ENCODE peak calls at places on chromosomes 16 and 17, in seven cellular contexts. Y is cardiac muscle cell, O is K562, U is mucosa of descending colon, Q is progenitor cell of endocrine pancreas, L is fibroblast of mammary gland, D is sigmoid colon. M is an unnamed sample.

GRCh38 chr17:44235583-44235936 is 16.1 kb upstream of the UBTF start:
- DNase-seq in Y (no peak), O (no peak), U (no peak), Q (no peak), L (peak), D (no peak), M (no peak)

GRCh38 chr16:66926171-66926570 is 836 bp upstream of the RRAD start:
- DNase-seq in Y (no peak), O (no peak), U (no peak), Q (no peak), L (no peak), D (peak), M (no peak)

GRCh38 chr17:13024033-13024432 is 6.2 kb upstream of the ELAC2 start:
- DNase-seq in Y (no peak), O (no peak), U (no peak), Q (no peak), L (no peak), D (no peak), M (no peak)

GRCh38 chr16:26348095-26348494 is 656.3 kb downstream of the HS3ST4 start:
- DNase-seq in Y (no peak), O (no peak), U (no peak), Q (no peak), L (no peak), D (no peak), M (no peak)

GRCh38 chr16:23835390-23836077 is at the start of gene PRKCB:
- DNase-seq in Y (peak), O (peak), U (peak), Q (peak), L (peak), D (peak), M (no peak)

GRCh38 chr17:69524854-69525253 is 110.4 kb downstream of the MAP2K6 start:
- DNase-seq in Y (no peak), O (no peak), U (no peak), Q (no peak), L (no peak), D (no peak), M (no peak)

GRCh38 chr17:59853168-59853918 is 39.4 kb downstream of the TUBD1 start:
- DNase-seq in Y (no peak), O (peak), U (peak), Q (no peak), L (peak), D (peak), M (no peak)

GRCh38 chr16:23408242-23409201 is 44.5 kb downstream of the COG7 start:
- DNase-seq in Y (no peak), O (no peak), U (peak), Q (no peak), L (peak), D (peak), M (peak)

GRCh38 chr16:83698964-83699363 is 108.8 kb upstream of the HSBP1 start:
- DNase-seq in Y (no peak), O (no peak), U (no peak), Q (no peak), L (no peak), D (no peak), M (no peak)

GRCh38 chr17:42387663-42388380 is 420 bp downstream of the STAT3 start:
- DNase-seq in Y (peak), O (peak), U (peak), Q (peak), L (no peak), D (peak), M (no peak)

GRCh38 chr17:81731271-81731670 is 19.2 kb downstream of the SLC25A10 start:
- DNase-seq in Y (no peak), O (no peak), U (no peak), Q (no peak), L (no peak), D (no peak), M (no peak)

GRCh38 chr17:81723651-81724209 is 11.6 kb downstream of the SLC25A10 start:
- DNase-seq in Y (no peak), O (no peak), U (no peak), Q (no peak), L (no peak), D (no peak), M (no peak)

GRCh38 chr17:81722184-81723120 is 10.4 kb downstream of the SLC25A10 start:
- DNase-seq in Y (no peak), O (peak), U (peak), Q (no peak), L (peak), D (peak), M (no peak)

GRCh38 chr17:81726004-81726403 is 13.9 kb downstream of the SLC25A10 start:
- DNase-seq in Y (no peak), O (no peak), U (no peak), Q (no peak), L (no peak), D (no peak), M (no peak)

GRCh38 chr17:81727324-81728031 is 15.4 kb downstream of the SLC25A10 start:
- DNase-seq in Y (no peak), O (no peak), U (peak), Q (no peak), L (no peak), D (no peak), M (no peak)
- TF ChIP-seq CTCF in Y (no peak), O (no peak), U (no peak), Q (no peak), L (no peak), D (no peak), M (no peak)

GRCh38 chr16:70252355-70252988 is 732 bp upstream of the EXOSC6 start:
- DNase-seq in Y (peak), O (peak), U (no peak), Q (no peak), L (peak), D (no peak), M (no peak)
- TF ChIP-seq CTCF in Y (peak), O (peak), U (no peak), Q (peak), L (peak), D (peak), M (peak)

GRCh38 chr16:50677351-50677750 is 3.8 kb downstream of the SNX20 start:
- DNase-seq in Y (no peak), O (peak), U (no peak), Q (no peak), L (no peak), D (no peak), M (no peak)
- TF ChIP-seq CTCF in Y (peak), O (peak), U (no peak), Q (peak), L (peak), D (peak), M (peak)

DNA sequence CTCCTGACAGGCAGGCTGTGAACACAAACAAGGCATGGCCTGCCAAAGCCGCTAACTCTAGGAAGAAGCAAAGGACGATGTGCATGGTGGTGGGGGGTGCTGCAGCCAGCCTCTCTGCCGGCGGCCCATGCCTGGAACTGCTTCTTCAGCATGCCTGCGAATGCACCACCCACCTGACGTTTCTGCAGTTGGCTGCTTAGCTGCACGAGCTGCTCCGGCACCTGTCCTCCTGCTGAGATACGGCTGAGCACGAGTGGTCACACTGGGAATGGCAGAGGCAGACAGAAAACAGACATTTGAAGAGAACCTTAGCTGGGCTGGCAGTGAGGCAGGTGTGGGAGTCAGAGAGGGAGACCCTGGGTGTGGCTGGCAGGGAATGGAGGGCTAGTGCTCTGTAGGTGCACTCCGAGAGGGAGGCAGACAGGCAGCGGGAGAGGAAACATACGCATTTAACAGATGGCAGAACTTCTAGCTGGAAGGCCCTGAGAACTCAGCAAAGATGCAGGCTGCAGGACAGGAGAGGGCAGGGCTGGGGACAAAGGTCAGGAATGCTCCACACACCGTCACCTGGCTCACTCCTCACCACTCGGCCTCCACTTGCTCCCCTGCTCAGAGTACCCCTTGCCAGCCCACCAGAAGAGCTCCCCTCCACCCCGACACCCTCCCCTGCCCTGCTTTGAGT is 5.2 kb downstream of the FLCN start:
- DNase-seq in Y (no peak), O (no peak), U (peak), Q (no peak), L (no peak), D (peak), M (no peak)
- TF ChIP-seq CTCF in Y (no peak), O (no peak), U (no peak), Q (no peak), L (no peak), D (no peak), M (no peak)

DNA sequence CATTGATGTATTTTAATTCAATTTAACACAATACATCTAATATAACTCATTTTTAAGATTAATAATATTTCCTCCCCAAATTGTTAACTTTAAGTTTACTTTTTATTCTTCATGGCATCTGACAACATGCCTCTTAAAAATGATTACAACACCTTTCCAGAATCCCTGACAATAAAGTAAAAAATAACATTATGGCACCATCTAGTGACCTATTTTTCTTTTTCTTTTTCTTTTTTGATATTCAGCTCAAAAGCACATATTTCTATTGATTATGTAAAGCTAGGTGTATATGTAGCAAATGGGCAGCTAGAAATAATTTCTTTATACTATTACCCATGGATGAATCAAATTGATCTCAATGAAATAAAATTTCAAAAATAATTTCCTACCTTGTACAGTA is 834.3 kb upstream of the CDH8 start:
- DNase-seq in Y (no peak), O (no peak), U (no peak), Q (no peak), L (no peak), D (no peak), M (no peak)
- TF ChIP-seq CTCF in Y (no peak), O (no peak), U (no peak), Q (no peak), L (no peak), D (no peak), M (no peak)

GRCh38 chr16:25040543-25040942 is 25.4 kb upstream of the ARHGAP17 start:
- DNase-seq in Y (no peak), O (no peak), U (no peak), Q (no peak), L (no peak), D (no peak), M (no peak)
- TF ChIP-seq CTCF in Y (no peak), O (no peak), U (no peak), Q (no peak), L (no peak), D (no peak), M (no peak)

GRCh38 chr16:3246876-3247275 is 9.6 kb downstream of the MEFV start:
- DNase-seq in Y (no peak), O (no peak), U (no peak), Q (no peak), L (no peak), D (no peak), M (no peak)

GRCh38 chr16:3246002-3246401 is 10.4 kb downstream of the MEFV start:
- DNase-seq in Y (no peak), O (no peak), U (no peak), Q (no peak), L (no peak), D (no peak), M (no peak)

GRCh38 chr16:3243882-3244281 is 8.9 kb upstream of the ZNF200 start:
- DNase-seq in Y (no peak), O (no peak), U (no peak), Q (no peak), L (no peak), D (no peak), M (no peak)

GRCh38 chr16:3248596-3248995 is 7.8 kb downstream of the MEFV start:
- DNase-seq in Y (no peak), O (no peak), U (no peak), Q (no peak), L (no peak), D (no peak), M (no peak)

DNA sequence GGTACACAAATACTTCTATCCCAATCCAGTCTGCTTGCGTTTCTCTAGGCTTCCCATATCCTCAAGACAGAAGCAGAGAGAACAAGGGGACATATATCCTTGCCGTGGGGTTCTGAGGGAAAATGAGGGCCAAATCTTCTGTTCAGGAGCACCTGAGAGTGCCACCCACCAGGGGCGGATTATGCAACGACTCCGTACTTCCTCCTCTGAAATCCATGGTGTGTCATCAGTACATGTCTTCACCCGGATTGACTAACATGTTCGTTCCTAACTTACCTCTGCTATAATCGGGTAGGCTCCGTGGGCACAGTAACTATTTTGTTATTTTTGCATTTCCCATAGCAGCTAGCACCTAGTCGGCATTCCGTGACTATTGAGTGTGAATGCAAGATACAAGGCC is 7.8 kb upstream of the ZNF200 start:
- DNase-seq in Y (no peak), O (no peak), U (no peak), Q (no peak), L (no peak), D (no peak), M (no peak)
- TF ChIP-seq CTCF in Y (no peak), O (no peak), U (no peak), Q (no peak), L (no peak), D (no peak), M (no peak)

M was measured in D721Med.